ENCODE peak calls at places on chromosomes 7 and 10, in four cellular contexts. One of them, this sample, is unnamed.

GRCh38 chr10:80632742-80633141 is 95.0 kb downstream of the SH2D4B start:
- DNase-seq in uterus: no peak
- DNase-seq in NCI-H774: no peak
- DNase-seq in A172: no peak
- DNase-seq in this sample: no peak

GRCh38 chr10:123149568-123150228 is 1.8 kb downstream of the HMX2 start:
- DNase-seq in NCI-H774: no peak
- DNase-seq in A172: no peak
- DNase-seq in uterus: no peak
- DNase-seq in this sample: no peak

GRCh38 chr10:48444861-48445841 is 138.7 kb downstream of the MAPK8 start:
- DNase-seq in uterus: no peak
- DNase-seq in A172: peak; percentile 68
- DNase-seq in NCI-H774: peak; percentile 23
- DNase-seq in this sample: peak; percentile 53

GRCh38 chr10:588246-589165 is 101.0 kb downstream of the DIP2C start:
- DNase-seq in A172: no peak
- DNase-seq in uterus: no peak
- DNase-seq in NCI-H774: no peak
- DNase-seq in this sample: peak; percentile 67

GRCh38 chr10:71757450-71757918 is 15.8 kb downstream of the VSIR start:
- DNase-seq in NCI-H774: no peak
- DNase-seq in A172: no peak
- DNase-seq in uterus: no peak
- DNase-seq in this sample: peak; percentile 60

GRCh38 chr7:139776486-139777303 is 1.1 kb downstream of the HIPK2 start:
- DNase-seq in A172: peak; percentile 16
- DNase-seq in NCI-H774: no peak
- DNase-seq in uterus: peak; percentile 20
- DNase-seq in this sample: peak; percentile 28

GRCh38 chr7:52741670-52742069 is 293.8 kb upstream of the POM121L12 start:
- DNase-seq in A172: no peak
- DNase-seq in NCI-H774: no peak
- DNase-seq in uterus: no peak
- DNase-seq in this sample: no peak

GRCh38 chr7:155255071-155255470 is 42.6 kb upstream of the INSIG1 start:
- DNase-seq in NCI-H774: no peak
- DNase-seq in uterus: no peak
- DNase-seq in A172: no peak
- DNase-seq in this sample: no peak

GRCh38 chr10:20267734-20268133 is 451.5 kb downstream of the PLXDC2 start:
- DNase-seq in NCI-H774: no peak
- DNase-seq in A172: no peak
- DNase-seq in uterus: no peak
- DNase-seq in this sample: no peak

GRCh38 chr7:5470167-5470532 is 46.5 kb upstream of the TNRC18 start:
- DNase-seq in A172: no peak
- DNase-seq in uterus: no peak
- DNase-seq in NCI-H774: no peak
- DNase-seq in this sample: no peak

GRCh38 chr10:88042162-88043100 is 179.0 kb downstream of the PTEN start:
- DNase-seq in uterus: no peak
- DNase-seq in A172: peak; percentile 8
- DNase-seq in NCI-H774: no peak
- DNase-seq in this sample: no peak

GRCh38 chr7:94431620-94432295 is 37.1 kb downstream of the COL1A2 start:
- DNase-seq in A172: no peak
- DNase-seq in uterus: no peak
- DNase-seq in NCI-H774: no peak
- DNase-seq in this sample: no peak

GRCh38 chr10:80100861-80101695 is 22.6 kb downstream of the TMEM254 start:
- DNase-seq in uterus: no peak
- DNase-seq in NCI-H774: no peak
- DNase-seq in A172: no peak
- DNase-seq in this sample: no peak

GRCh38 chr7:1459512-1459892 is 232 bp upstream of the MICALL2 start:
- DNase-seq in A172: peak; percentile 97
- DNase-seq in uterus: peak; percentile 99
- DNase-seq in NCI-H774: peak; percentile 96
- DNase-seq in this sample: peak; percentile 100

GRCh38 chr7:20235303-20235702 is 18.1 kb upstream of the MACC1 start:
- DNase-seq in NCI-H774: no peak
- DNase-seq in A172: no peak
- DNase-seq in uterus: no peak
- DNase-seq in this sample: no peak

GRCh38 chr10:4307784-4308364 is 518.1 kb upstream of the AKR1E2 start:
- DNase-seq in A172: no peak
- DNase-seq in NCI-H774: no peak
- DNase-seq in uterus: no peak
- DNase-seq in this sample: peak; percentile 75

GRCh38 chr10:33330543-33331019 is 3.9 kb downstream of the NRP1 start:
- DNase-seq in A172: peak; percentile 81
- DNase-seq in NCI-H774: peak; percentile 66
- DNase-seq in uterus: peak; percentile 86
- DNase-seq in this sample: peak; percentile 86

GRCh38 chr7:165661-166369 is 26.6 kb upstream of the FAM20C start:
- DNase-seq in NCI-H774: no peak
- DNase-seq in A172: no peak
- DNase-seq in uterus: no peak
- DNase-seq in this sample: no peak

GRCh38 chr10:45015590-45015989 is 14.9 kb downstream of the ZNF22 start:
- DNase-seq in uterus: no peak
- DNase-seq in NCI-H774: no peak
- DNase-seq in A172: no peak
- DNase-seq in this sample: no peak

GRCh38 chr7:23654508-23654907 is 25.5 kb upstream of the FAM221A start:
- DNase-seq in uterus: no peak
- DNase-seq in NCI-H774: no peak
- DNase-seq in A172: peak; percentile 40
- DNase-seq in this sample: no peak

GRCh38 chr10:123800299-123800698 is 91.3 kb downstream of the CPXM2 start:
- DNase-seq in A172: no peak
- DNase-seq in NCI-H774: no peak
- DNase-seq in uterus: no peak
- DNase-seq in this sample: no peak

GRCh38 chr10:46520941-46521340 is 35.5 kb downstream of the GPRIN2 start:
- DNase-seq in NCI-H774: no peak
- DNase-seq in A172: peak; percentile 83
- DNase-seq in uterus: no peak
- DNase-seq in this sample: no peak

GRCh38 chr7:140276001-140276400 is 99.2 kb upstream of the KDM7A start:
- DNase-seq in A172: no peak
- DNase-seq in NCI-H774: no peak
- DNase-seq in uterus: no peak
- DNase-seq in this sample: no peak

GRCh38 chr7:1681581-1681980 is 11.5 kb downstream of the ELFN1 start:
- DNase-seq in A172: no peak
- DNase-seq in NCI-H774: no peak
- DNase-seq in uterus: no peak
- DNase-seq in this sample: no peak

GRCh38 chr7:97174308-97174707 is 56.8 kb downstream of the SDHAF3 start:
- DNase-seq in NCI-H774: no peak
- DNase-seq in uterus: no peak
- DNase-seq in A172: no peak
- DNase-seq in this sample: no peak

GRCh38 chr10:97701438-97702064 is 12.0 kb upstream of the MARVELD1 start:
- DNase-seq in uterus: no peak
- DNase-seq in NCI-H774: peak; percentile 31
- DNase-seq in A172: peak; percentile 73
- DNase-seq in this sample: no peak

GRCh38 chr7:121499526-121500123 is 103.5 kb upstream of the FAM3C start:
- DNase-seq in NCI-H774: no peak
- DNase-seq in A172: no peak
- DNase-seq in uterus: no peak
- DNase-seq in this sample: no peak

GRCh38 chr10:31604141-31604540 is 285.1 kb downstream of the ZEB1 start:
- DNase-seq in A172: peak; percentile 16
- DNase-seq in NCI-H774: no peak
- DNase-seq in uterus: peak; percentile 74
- DNase-seq in this sample: peak; percentile 67